ENCODE peak calls at places on chromosome 13, in eight cellular contexts. J is RWPE1, M is EH, P is foreskin fibroblast, U is kidney epithelial cell, A is NCI-H1092, D is LHCN-M2, C is psoas muscle. V is an unnamed sample.

GRCh38 chr13:28313579-28313978 is 175.2 kb downstream of the PAN3 start:
- DNase-seq in J (no peak), P (no peak), M (peak), U (no peak), C (no peak), A (no peak), D (peak), V (no peak)

GRCh38 chr13:50131998-50132936 is 117.0 kb downstream of the KCNRG start:
- DNase-seq in C (no peak), A (no peak), D (no peak), P (no peak), J (no peak), U (no peak), M (no peak), V (no peak)

GRCh38 chr13:77448689-77449088 is 86.8 kb upstream of the SCEL start:
- DNase-seq in D (no peak), U (no peak), C (no peak), A (no peak), M (no peak), P (no peak), J (no peak), V (peak)

GRCh38 chr13:79631260-79631659 is 150.3 kb downstream of the NDFIP2 start:
- DNase-seq in D (peak), J (peak), A (no peak), U (peak), P (peak), M (peak), C (no peak), V (peak)

GRCh38 chr13:74135306-74136088 is 1.3 kb upstream of the KLF12 start:
- DNase-seq in P (peak), U (no peak), M (peak), J (peak), A (peak), C (peak), D (peak), V (peak)

GRCh38 chr13:107020393-107020792 is 452.5 kb upstream of the ARGLU1 start:
- DNase-seq in M (peak), U (no peak), D (no peak), P (no peak), A (no peak), J (no peak), C (no peak), V (no peak)

GRCh38 chr13:40565282-40566148 is 100.9 kb downstream of the FOXO1 start:
- DNase-seq in D (no peak), J (no peak), P (no peak), A (no peak), C (no peak), M (peak), U (no peak), V (no peak)

GRCh38 chr13:113413178-113413897 is 40.0 kb downstream of the ADPRHL1 start:
- DNase-seq in J (no peak), D (no peak), A (no peak), M (peak), U (no peak), C (peak), P (no peak), V (no peak)

GRCh38 chr13:44149821-44150220 is 223.8 kb upstream of the SERP2 start:
- DNase-seq in M (no peak), J (no peak), A (no peak), U (no peak), P (no peak), C (no peak), D (no peak), V (no peak)

GRCh38 chr13:47433461-47434005 is 536.7 kb upstream of the HTR2A start:
- DNase-seq in C (no peak), A (no peak), U (no peak), D (peak), P (no peak), J (no peak), M (peak), V (no peak)

GRCh38 chr13:36447501-36447900 is 15.2 kb downstream of the CCNA1 start:
- DNase-seq in M (no peak), C (no peak), A (no peak), P (no peak), D (no peak), J (no peak), U (no peak), V (no peak)

V was measured in pons.